ENCODE peak calls at places on chromosomes 2 and 18, in seven cellular contexts. M is testis, N is cardiac muscle cell, B is spleen, P is psoas muscle, Y is body of pancreas, Z is OCI-LY7. F is an unnamed sample.

GRCh38 chr2:20579866-20580265 is 71.0 kb downstream of the HS1BP3 start:
- DNase-seq in P (no peak), M (peak), Y (no peak), Z (no peak), N (peak), B (peak), F (no peak)

GRCh38 chr18:61496374-61496773 is 163.1 kb downstream of the CDH20 start:
- DNase-seq in P (no peak), Y (no peak), N (no peak), M (no peak), Z (no peak), B (no peak), F (no peak)

GRCh38 chr2:164843346-164843841 is 1.8 kb upstream of the COBLL1 start:
- DNase-seq in Z (no peak), N (no peak), P (no peak), Y (no peak), B (no peak), M (no peak), F (no peak)

GRCh38 chr18:48676756-48677368 is 138.0 kb downstream of the CTIF start:
- DNase-seq in Y (peak), P (peak), B (peak), Z (peak), N (peak), M (peak), F (peak)

GRCh38 chr18:47790036-47790435 is 140.4 kb downstream of the SMAD2 start:
- DNase-seq in B (no peak), P (no peak), Y (no peak), N (no peak), M (no peak), Z (no peak), F (no peak)

GRCh38 chr2:72932045-72932444 is 14.7 kb downstream of the EMX1 start:
- DNase-seq in B (no peak), Y (no peak), N (peak), P (peak), M (no peak), Z (no peak), F (no peak)

GRCh38 chr2:1556776-1557466 is 143.7 kb downstream of the TPO start:
- DNase-seq in Y (peak), M (peak), N (peak), Z (no peak), P (no peak), B (peak), F (no peak)

GRCh38 chr2:190893157-190893556 is 12.5 kb downstream of the GLS start:
- DNase-seq in Z (no peak), Y (no peak), B (no peak), N (no peak), M (no peak), P (no peak), F (no peak)

GRCh38 chr2:120693121-120693520 is 42.5 kb upstream of the GLI2 start:
- DNase-seq in N (no peak), M (no peak), Z (no peak), Y (no peak), B (no peak), P (no peak), F (no peak)

GRCh38 chr2:234249873-234250272 is 199.4 kb downstream of the SPP2 start:
- DNase-seq in B (no peak), Y (no peak), Z (no peak), P (no peak), N (peak), M (no peak), F (no peak)

GRCh38 chr2:168254158-168254935 is 7.0 kb upstream of the STK39 start:
- DNase-seq in B (no peak), Z (no peak), M (no peak), Y (no peak), P (no peak), N (peak), F (no peak)

GRCh38 chr2:54986266-54986665 is 64.0 kb downstream of the RTN4 start:
- DNase-seq in M (no peak), Z (no peak), Y (peak), B (no peak), P (no peak), N (no peak), F (no peak)

GRCh38 chr2:216017365-216017764 is 4.0 kb upstream of the MREG start:
- DNase-seq in M (no peak), N (no peak), Z (peak), Y (no peak), B (no peak), P (no peak), F (no peak)

GRCh38 chr2:172330060-172330671 is 97.2 kb upstream of the ITGA6 start:
- DNase-seq in M (no peak), N (no peak), Y (peak), B (no peak), P (no peak), Z (no peak), F (no peak)

GRCh38 chr2:227186751-227187150 is 22.3 kb downstream of the COL4A3 start:
- DNase-seq in Y (no peak), Z (peak), M (no peak), P (no peak), B (no peak), N (peak), F (no peak)

GRCh38 chr2:227194219-227194618 is 29.8 kb downstream of the COL4A3 start:
- DNase-seq in B (no peak), Y (no peak), P (no peak), Z (no peak), M (no peak), N (no peak), F (no peak)

GRCh38 chr2:227188292-227188691 is 23.9 kb downstream of the COL4A3 start:
- DNase-seq in M (peak), P (no peak), Z (no peak), N (peak), Y (no peak), B (no peak), F (no peak)

GRCh38 chr2:227192491-227192890 is 28.1 kb downstream of the COL4A3 start:
- DNase-seq in Z (no peak), Y (no peak), M (no peak), B (no peak), N (no peak), P (no peak), F (no peak)

GRCh38 chr2:227191367-227191766 is 26.9 kb downstream of the COL4A3 start:
- DNase-seq in Z (no peak), N (peak), B (no peak), P (peak), M (no peak), Y (no peak), F (no peak)
- TF ChIP-seq CTCF in Z (no peak), N (no peak), B (no peak), P (peak), M (no peak), Y (no peak), F (no peak)

GRCh38 chr18:78402966-78403365 is 576.7 kb upstream of the SALL3 start:
- DNase-seq in P (no peak), Y (no peak), Z (no peak), N (no peak), M (no peak), B (peak), F (no peak)

GRCh38 chr18:78405763-78406162 is 573.9 kb upstream of the SALL3 start:
- DNase-seq in B (peak), P (no peak), N (no peak), Y (no peak), M (no peak), Z (no peak), F (no peak)

GRCh38 chr18:78403371-78403770 is 576.2 kb upstream of the SALL3 start:
- DNase-seq in B (peak), N (no peak), M (no peak), Z (no peak), Y (no peak), P (no peak), F (no peak)

GRCh38 chr18:78399992-78400503 is 579.6 kb upstream of the SALL3 start:
- DNase-seq in B (peak), P (no peak), Z (no peak), N (no peak), M (no peak), Y (no peak), F (no peak)

GRCh38 chr18:78402440-78402839 is 577.2 kb upstream of the SALL3 start:
- DNase-seq in B (no peak), M (no peak), P (no peak), Z (no peak), Y (no peak), N (no peak), F (no peak)
- TF ChIP-seq CTCF in B (no peak), M (no peak), P (no peak), Z (no peak), Y (no peak), N (no peak), F (no peak)

DNA sequence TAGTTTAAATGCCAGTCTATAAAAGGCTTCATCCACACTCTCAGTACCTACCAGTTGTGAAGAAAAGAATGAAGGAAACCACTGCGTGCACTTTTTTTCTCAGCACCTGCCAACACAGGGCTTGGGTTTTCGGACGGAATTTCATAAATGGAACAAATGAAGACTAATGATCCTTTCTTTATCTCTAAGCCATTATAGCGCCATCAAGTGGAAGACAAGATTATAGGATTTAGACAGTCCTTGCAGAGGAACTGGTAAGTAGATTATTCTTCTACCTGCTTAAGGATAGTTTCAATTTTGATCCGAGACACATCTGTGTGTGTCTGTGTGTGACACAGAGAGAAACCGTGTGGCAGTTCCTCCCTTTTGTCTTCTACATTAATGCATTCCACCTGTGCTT is 245.6 kb downstream of the NRXN1 start:
- DNase-seq in M (no peak), Z (no peak), P (no peak), N (no peak), Y (no peak), B (no peak), F (no peak)
- TF ChIP-seq CTCF in M (no peak), Z (peak), P (no peak), N (no peak), Y (no peak), B (no peak), F (no peak)

GRCh38 chr2:46041434-46041833 is 255.8 kb upstream of the EPAS1 start:
- DNase-seq in P (no peak), Y (no peak), Z (no peak), M (no peak), N (no peak), B (no peak), F (no peak)
- TF ChIP-seq CTCF in P (no peak), Y (no peak), Z (no peak), M (no peak), N (no peak), B (no peak), F (no peak)

DNA sequence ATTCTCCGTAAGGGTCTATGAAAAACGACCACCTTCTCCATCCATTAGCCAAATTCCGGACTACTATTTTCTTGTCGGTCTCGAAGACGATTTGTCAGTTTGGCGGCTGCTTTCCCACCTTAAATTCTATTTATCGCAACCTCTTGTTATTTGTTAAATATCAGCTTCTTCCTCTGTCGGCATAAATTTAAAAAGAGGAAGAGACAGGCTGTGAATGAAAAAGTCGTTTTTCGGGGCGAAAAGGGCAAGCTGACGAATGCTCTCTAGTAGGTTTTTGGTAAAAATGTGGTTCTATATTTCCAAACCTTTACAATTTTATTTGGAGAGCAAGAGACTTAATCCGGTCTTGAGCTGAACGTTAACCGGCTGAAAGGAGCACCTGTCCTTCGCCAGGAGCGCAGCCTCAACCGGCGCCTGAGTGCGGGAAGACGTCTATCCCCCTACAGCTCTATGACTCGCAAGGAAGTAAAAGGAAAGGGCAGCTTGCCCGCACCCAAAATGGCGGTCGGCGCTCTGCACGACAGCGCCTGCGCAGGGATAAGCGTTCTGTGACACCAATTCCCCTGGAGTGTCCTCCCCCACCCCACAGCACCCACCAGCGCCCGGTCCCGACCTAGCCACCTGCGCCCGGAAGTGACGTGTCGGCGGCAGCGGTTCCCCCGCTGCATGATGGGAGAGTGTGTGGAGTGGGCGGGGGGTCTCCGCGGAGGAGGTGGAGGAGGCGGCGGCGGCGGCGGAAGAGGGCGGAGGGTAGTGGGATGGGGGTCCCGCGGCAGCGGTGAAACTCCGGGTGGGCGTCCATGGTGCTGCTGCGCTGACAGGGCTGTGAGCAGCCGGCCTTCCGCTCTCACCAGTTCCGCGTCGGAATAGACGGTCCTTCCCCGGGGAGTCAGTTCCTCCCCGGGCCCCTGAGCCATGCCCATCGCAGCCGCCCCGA is at the start of gene AFTPH:
- DNase-seq in B (peak), M (peak), Y (peak), N (peak), P (peak), Z (peak), F (peak)
- TF ChIP-seq CTCF in B (no peak), M (no peak), Y (no peak), N (no peak), P (peak), Z (no peak), F (no peak)

GRCh38 chr18:24825397-24825796 is 365.0 kb downstream of the HRH4 start:
- DNase-seq in M (no peak), Y (no peak), B (no peak), N (no peak), Z (no peak), P (no peak), F (no peak)

GRCh38 chr18:24826605-24827004 is 366.2 kb downstream of the HRH4 start:
- DNase-seq in M (no peak), Y (no peak), Z (no peak), N (no peak), P (no peak), B (no peak), F (no peak)

GRCh38 chr18:24831091-24831490 is 370.7 kb downstream of the HRH4 start:
- DNase-seq in M (no peak), N (no peak), Z (no peak), Y (no peak), B (no peak), P (no peak), F (no peak)

GRCh38 chr18:24831871-24832665 is 371.6 kb downstream of the HRH4 start:
- DNase-seq in P (no peak), Z (no peak), B (no peak), N (no peak), M (no peak), Y (no peak), F (no peak)

DNA sequence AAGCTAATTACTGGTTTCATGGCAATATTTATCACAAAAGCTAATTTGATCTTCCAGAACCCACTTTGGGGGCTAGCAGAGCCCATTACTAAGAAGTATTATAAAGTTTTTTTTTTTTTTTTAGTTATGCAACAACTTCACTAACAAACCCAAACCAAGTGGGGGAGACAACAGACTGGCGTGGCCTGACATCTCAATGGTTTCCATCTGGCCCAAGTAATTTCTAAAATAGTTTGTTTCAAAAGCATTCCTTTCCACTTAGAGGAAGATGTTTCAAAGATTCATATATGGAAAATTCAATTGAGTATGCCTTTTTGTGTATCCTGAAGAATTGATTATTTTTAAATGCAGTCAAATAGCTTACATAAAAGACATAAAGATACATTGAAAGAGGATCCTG is 367.1 kb downstream of the HRH4 start:
- DNase-seq in P (no peak), Y (no peak), Z (no peak), N (no peak), B (no peak), M (no peak), F (no peak)
- TF ChIP-seq CTCF in P (no peak), Y (no peak), Z (no peak), N (no peak), B (no peak), M (no peak), F (no peak)

GRCh38 chr2:60438136-60438535 is 115.3 kb downstream of the BCL11A start:
- DNase-seq in P (no peak), N (no peak), Y (no peak), B (no peak), M (no peak), Z (peak), F (no peak)

GRCh38 chr2:60440761-60441160 is 112.7 kb downstream of the BCL11A start:
- DNase-seq in B (no peak), N (no peak), M (no peak), P (no peak), Z (no peak), Y (no peak), F (no peak)

GRCh38 chr2:60438653-60439052 is 114.8 kb downstream of the BCL11A start:
- DNase-seq in Y (no peak), N (no peak), Z (no peak), M (no peak), B (peak), P (no peak), F (no peak)

GRCh38 chr2:60440080-60440753 is 113.2 kb downstream of the BCL11A start:
- DNase-seq in N (no peak), Z (peak), Y (no peak), B (no peak), M (no peak), P (no peak), F (no peak)

GRCh38 chr2:60439219-60439974 is 114.1 kb downstream of the BCL11A start:
- DNase-seq in P (no peak), Z (peak), M (peak), Y (peak), N (peak), B (peak), F (no peak)
- TF ChIP-seq CTCF in P (peak), Z (peak), M (peak), Y (no peak), N (peak), B (peak), F (peak)

GRCh38 chr18:27778925-27779324 is 398.0 kb downstream of the CDH2 start:
- DNase-seq in B (no peak), N (no peak), Z (no peak), Y (no peak), M (no peak), P (no peak), F (no peak)

GRCh38 chr18:27780061-27780740 is 396.7 kb downstream of the CDH2 start:
- DNase-seq in N (peak), Y (no peak), M (no peak), Z (no peak), P (no peak), B (no peak), F (no peak)

GRCh38 chr18:27778441-27778840 is 398.5 kb downstream of the CDH2 start:
- DNase-seq in Y (no peak), P (no peak), N (peak), M (no peak), B (no peak), Z (no peak), F (no peak)
- TF ChIP-seq CTCF in Y (no peak), P (peak), N (peak), M (peak), B (no peak), Z (peak), F (no peak)

GRCh38 chr2:195304310-195304709 is 352.7 kb upstream of the SLC39A10 start:
- DNase-seq in M (peak), P (no peak), B (no peak), Z (peak), Y (no peak), N (peak), F (no peak)
- TF ChIP-seq CTCF in M (no peak), P (no peak), B (no peak), Z (peak), Y (no peak), N (no peak), F (no peak)

GRCh38 chr2:152369176-152369860 is 34.3 kb downstream of the FMNL2 start:
- DNase-seq in B (no peak), M (no peak), N (peak), P (no peak), Z (no peak), Y (no peak), F (no peak)

GRCh38 chr2:152359573-152360363 is 24.8 kb downstream of the FMNL2 start:
- DNase-seq in M (no peak), N (peak), Z (no peak), B (no peak), Y (no peak), P (no peak), F (no peak)

GRCh38 chr2:152367547-152368250 is 32.7 kb downstream of the FMNL2 start:
- DNase-seq in P (no peak), N (peak), Z (no peak), M (no peak), B (no peak), Y (no peak), F (no peak)

DNA sequence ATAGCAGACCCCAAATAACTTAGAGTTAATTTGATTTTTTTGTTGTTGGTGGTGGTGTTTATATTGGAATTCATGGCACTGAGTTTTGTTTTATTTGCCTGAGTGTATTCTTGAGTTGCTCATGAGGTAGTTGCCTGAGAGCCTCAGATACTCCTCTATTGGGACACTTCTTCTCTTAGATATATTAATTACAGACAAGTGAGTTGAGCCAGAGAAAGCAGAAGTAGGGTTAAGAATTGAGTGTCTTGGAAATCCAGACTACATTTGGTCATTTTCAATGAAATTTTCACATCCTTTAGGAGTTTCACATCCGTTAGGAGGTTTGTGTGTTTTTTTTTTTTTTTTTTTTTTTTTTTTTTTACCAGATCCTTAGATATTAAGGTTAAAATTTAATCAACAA is 29.0 kb downstream of the FMNL2 start:
- DNase-seq in Y (no peak), M (no peak), N (no peak), B (no peak), Z (no peak), P (no peak), F (no peak)
- TF ChIP-seq CTCF in Y (no peak), M (no peak), N (no peak), B (no peak), Z (no peak), P (no peak), F (no peak)

F was measured in natural killer cell.